ENCODE peak calls at places on chromosome 20, in seven cellular contexts. One of them, this sample, is unnamed.

GRCh38 chr20:57662028-57662312 is 41.7 kb upstream of the ZBP1 start:
- DNase-seq in CD4-positive, alpha-beta memory T cell: no peak
- DNase-seq in body of pancreas: no peak
- DNase-seq in uterus: no peak
- DNase-seq in GM23248: no peak
- DNase-seq in SK-N-SH: no peak
- DNase-seq in PC-3: no peak
- DNase-seq in this sample: no peak

GRCh38 chr20:5065489-5066383 is 54.0 kb downstream of the PCNA start:
- DNase-seq in uterus: peak; percentile 15
- DNase-seq in SK-N-SH: no peak
- DNase-seq in GM23248: peak; percentile 99
- DNase-seq in PC-3: peak; percentile 99
- DNase-seq in body of pancreas: peak; percentile 81
- DNase-seq in CD4-positive, alpha-beta memory T cell: no peak
- DNase-seq in this sample: peak; percentile 64

GRCh38 chr20:38997622-38998021 is 35.5 kb downstream of the DHX35 start:
- DNase-seq in GM23248: no peak
- DNase-seq in PC-3: no peak
- DNase-seq in SK-N-SH: no peak
- DNase-seq in body of pancreas: no peak
- DNase-seq in uterus: no peak
- DNase-seq in CD4-positive, alpha-beta memory T cell: no peak
- DNase-seq in this sample: no peak

GRCh38 chr20:50138120-50138478 is 15.4 kb downstream of the PEDS1 start:
- DNase-seq in SK-N-SH: no peak
- DNase-seq in GM23248: no peak
- DNase-seq in CD4-positive, alpha-beta memory T cell: no peak
- DNase-seq in uterus: no peak
- DNase-seq in PC-3: no peak
- DNase-seq in body of pancreas: no peak
- DNase-seq in this sample: peak; percentile 65

GRCh38 chr20:2696646-2697045 is 4.1 kb downstream of the EBF4 start:
- DNase-seq in CD4-positive, alpha-beta memory T cell: no peak
- DNase-seq in uterus: no peak
- DNase-seq in PC-3: no peak
- DNase-seq in SK-N-SH: no peak
- DNase-seq in GM23248: no peak
- DNase-seq in body of pancreas: peak; percentile 9
- DNase-seq in this sample: peak; percentile 1

GRCh38 chr20:45489083-45489531 is 19.6 kb downstream of the WFDC2 start:
- DNase-seq in SK-N-SH: no peak
- DNase-seq in body of pancreas: no peak
- DNase-seq in CD4-positive, alpha-beta memory T cell: no peak
- DNase-seq in uterus: no peak
- DNase-seq in GM23248: peak; percentile 29
- DNase-seq in PC-3: peak; percentile 96
- DNase-seq in this sample: no peak

GRCh38 chr20:46398963-46399362 is 7.5 kb downstream of the ELMO2 start:
- DNase-seq in CD4-positive, alpha-beta memory T cell: no peak
- DNase-seq in PC-3: no peak
- DNase-seq in body of pancreas: no peak
- DNase-seq in uterus: no peak
- DNase-seq in SK-N-SH: no peak
- DNase-seq in GM23248: no peak
- DNase-seq in this sample: no peak

GRCh38 chr20:2919518-2920245 is 46.4 kb downstream of the PTPRA start:
- DNase-seq in SK-N-SH: no peak
- DNase-seq in CD4-positive, alpha-beta memory T cell: no peak
- DNase-seq in PC-3: peak; percentile 62
- DNase-seq in GM23248: peak; percentile 25
- DNase-seq in uterus: no peak
- DNase-seq in body of pancreas: no peak
- DNase-seq in this sample: no peak

GRCh38 chr20:8082999-8083398 is 49.1 kb upstream of the PLCB1 start:
- DNase-seq in PC-3: no peak
- DNase-seq in uterus: peak; percentile 17
- DNase-seq in CD4-positive, alpha-beta memory T cell: no peak
- DNase-seq in GM23248: peak; percentile 77
- DNase-seq in body of pancreas: no peak
- DNase-seq in SK-N-SH: no peak
- DNase-seq in this sample: no peak

GRCh38 chr20:8057871-8058270 is 38.3 kb upstream of the TMX4 start:
- DNase-seq in uterus: no peak
- DNase-seq in body of pancreas: no peak
- DNase-seq in GM23248: no peak
- DNase-seq in CD4-positive, alpha-beta memory T cell: no peak
- DNase-seq in PC-3: no peak
- DNase-seq in SK-N-SH: no peak
- DNase-seq in this sample: no peak

DNA sequence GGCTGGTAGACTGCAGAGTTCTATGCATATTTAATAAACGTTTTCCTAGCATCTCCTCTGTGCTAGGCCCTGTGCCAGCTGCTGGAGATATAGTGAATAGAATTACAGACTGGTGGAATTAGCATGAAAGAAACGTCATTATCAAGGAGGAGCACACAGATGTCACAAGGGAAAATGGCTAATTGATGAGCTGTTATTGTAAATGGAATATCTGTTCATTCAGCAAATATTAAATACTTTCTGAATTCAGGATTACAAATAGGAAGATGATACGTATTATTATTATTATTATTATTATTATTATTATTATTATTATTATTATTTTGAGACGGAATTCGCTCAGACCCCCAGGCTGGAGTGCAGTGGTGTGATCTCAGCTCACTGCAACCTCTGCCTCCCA is 1.2 kb downstream of the AAR2 start:
- DNase-seq in GM23248: peak; percentile 28
- DNase-seq in PC-3: no peak
- DNase-seq in SK-N-SH: no peak
- DNase-seq in uterus: no peak
- DNase-seq in CD4-positive, alpha-beta memory T cell: no peak
- DNase-seq in body of pancreas: no peak
- DNase-seq in this sample: no peak
- H3K4me3 ChIP-seq in GM23248: peak overlapping the region; percentile 97
- H3K4me3 ChIP-seq in PC-3: peak overlapping the region; percentile 87
- H3K4me3 ChIP-seq in SK-N-SH: peak overlapping the region; percentile 91
- H3K4me3 ChIP-seq in uterus: peak overlapping the region; percentile 81
- H3K4me3 ChIP-seq in CD4-positive, alpha-beta memory T cell: peak overlapping the region; percentile 93
- H3K4me3 ChIP-seq in body of pancreas: peak overlapping the region; percentile 44
- H3K4me3 ChIP-seq in this sample: peak overlapping the region; percentile 80

GRCh38 chr20:54107600-54108393 is 37.4 kb upstream of the BCAS1 start:
- DNase-seq in PC-3: peak; percentile 26
- DNase-seq in SK-N-SH: no peak
- DNase-seq in body of pancreas: peak; percentile 63
- DNase-seq in GM23248: no peak
- DNase-seq in uterus: no peak
- DNase-seq in CD4-positive, alpha-beta memory T cell: no peak
- DNase-seq in this sample: no peak

GRCh38 chr20:54108394-54108643 is 37.9 kb upstream of the BCAS1 start:
- DNase-seq in GM23248: no peak
- DNase-seq in body of pancreas: no peak
- DNase-seq in PC-3: no peak
- DNase-seq in uterus: no peak
- DNase-seq in SK-N-SH: no peak
- DNase-seq in CD4-positive, alpha-beta memory T cell: no peak
- DNase-seq in this sample: no peak

GRCh38 chr20:54107181-54107580 is 36.8 kb upstream of the BCAS1 start:
- DNase-seq in CD4-positive, alpha-beta memory T cell: no peak
- DNase-seq in GM23248: no peak
- DNase-seq in SK-N-SH: no peak
- DNase-seq in body of pancreas: no peak
- DNase-seq in PC-3: no peak
- DNase-seq in uterus: no peak
- DNase-seq in this sample: no peak

GRCh38 chr20:54110041-54110440 is 39.6 kb upstream of the BCAS1 start:
- DNase-seq in CD4-positive, alpha-beta memory T cell: no peak
- DNase-seq in GM23248: peak; percentile 23
- DNase-seq in body of pancreas: no peak
- DNase-seq in SK-N-SH: no peak
- DNase-seq in uterus: no peak
- DNase-seq in PC-3: no peak
- DNase-seq in this sample: no peak

DNA sequence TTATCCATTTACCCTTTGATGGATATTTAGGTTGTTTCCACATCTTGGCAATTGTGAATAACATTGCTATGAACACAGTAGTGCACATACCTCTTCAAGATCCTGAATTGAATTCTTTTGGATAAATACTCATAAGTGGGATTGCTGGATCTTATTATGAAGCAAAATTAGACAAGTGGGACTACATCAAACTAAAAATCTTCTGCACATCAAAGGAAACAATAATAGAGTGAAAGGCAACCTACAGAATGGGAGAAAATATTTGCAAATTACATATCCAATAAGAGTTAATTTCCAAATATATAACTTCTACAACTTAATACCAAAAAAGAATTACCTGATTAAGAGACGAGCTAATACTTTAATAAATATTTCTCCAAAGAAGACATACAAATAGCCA is 38.4 kb upstream of the BCAS1 start:
- DNase-seq in PC-3: no peak
- DNase-seq in uterus: no peak
- DNase-seq in SK-N-SH: no peak
- DNase-seq in CD4-positive, alpha-beta memory T cell: no peak
- DNase-seq in body of pancreas: no peak
- DNase-seq in GM23248: no peak
- DNase-seq in this sample: no peak
- H3K4me1 ChIP-seq in PC-3: no peaks in the 10 kb centered on the region
- H3K4me1 ChIP-seq in uterus: no peaks in the 10 kb centered on the region
- H3K4me1 ChIP-seq in SK-N-SH: no peaks in the 10 kb centered on the region
- H3K4me1 ChIP-seq in CD4-positive, alpha-beta memory T cell: no peaks in the 10 kb centered on the region
- H3K4me1 ChIP-seq in body of pancreas: peaks cover 20% of the 10 kb centered on the region
- H3K4me1 ChIP-seq in GM23248: peaks cover 7% of the 10 kb centered on the region
- H3K4me1 ChIP-seq in this sample: no peaks in the 10 kb centered on the region

DNA sequence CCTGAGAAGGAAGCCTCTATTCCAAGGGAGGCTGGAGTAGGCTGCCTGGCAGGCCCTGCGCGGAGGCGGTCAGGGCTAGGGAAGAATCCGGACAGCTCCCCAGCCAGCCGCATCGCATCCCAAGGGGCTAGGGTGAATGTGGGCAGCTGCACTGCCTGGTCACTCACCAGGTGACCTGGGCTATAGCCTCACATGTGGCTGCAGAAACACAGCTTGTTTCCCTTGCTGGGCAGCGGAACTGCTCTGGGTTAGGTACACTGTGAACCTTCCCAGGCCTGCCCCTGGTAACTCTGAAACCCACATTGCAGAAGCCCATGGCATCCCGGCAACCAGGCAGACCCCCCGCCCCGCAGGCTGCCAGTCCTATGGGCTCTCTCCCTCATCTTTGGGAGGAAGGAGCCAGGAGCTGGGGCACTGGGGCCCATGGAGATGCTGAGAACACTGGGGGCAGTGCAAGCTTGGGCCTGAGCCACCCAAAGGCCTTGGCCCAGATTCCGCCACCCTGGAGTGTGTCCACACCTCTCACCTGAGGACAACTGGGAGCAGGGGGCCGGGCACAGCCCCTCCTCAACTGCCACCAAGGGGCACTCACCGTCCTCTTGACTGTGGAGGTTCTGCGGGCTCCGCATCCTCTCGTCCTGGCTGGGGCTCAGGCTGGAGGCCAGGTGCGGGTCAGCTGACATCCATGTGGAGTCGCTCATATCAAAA is 111.0 kb downstream of the NOL4L start:
- DNase-seq in PC-3: no peak
- DNase-seq in uterus: peak; percentile 52
- DNase-seq in SK-N-SH: peak; percentile 22
- DNase-seq in GM23248: no peak
- DNase-seq in CD4-positive, alpha-beta memory T cell: no peak
- DNase-seq in body of pancreas: peak; percentile 29
- DNase-seq in this sample: peak; percentile 48
- H3K4me3 ChIP-seq in PC-3: no peak overlapping the region
- H3K4me3 ChIP-seq in uterus: peak overlapping the region; percentile 25
- H3K4me3 ChIP-seq in SK-N-SH: peak overlapping the region; percentile 32
- H3K4me3 ChIP-seq in GM23248: peak overlapping the region; percentile 71
- H3K4me3 ChIP-seq in CD4-positive, alpha-beta memory T cell: no peak overlapping the region
- H3K4me3 ChIP-seq in body of pancreas: no peak overlapping the region
- H3K4me3 ChIP-seq in this sample: peak overlapping the region; percentile 6

DNA sequence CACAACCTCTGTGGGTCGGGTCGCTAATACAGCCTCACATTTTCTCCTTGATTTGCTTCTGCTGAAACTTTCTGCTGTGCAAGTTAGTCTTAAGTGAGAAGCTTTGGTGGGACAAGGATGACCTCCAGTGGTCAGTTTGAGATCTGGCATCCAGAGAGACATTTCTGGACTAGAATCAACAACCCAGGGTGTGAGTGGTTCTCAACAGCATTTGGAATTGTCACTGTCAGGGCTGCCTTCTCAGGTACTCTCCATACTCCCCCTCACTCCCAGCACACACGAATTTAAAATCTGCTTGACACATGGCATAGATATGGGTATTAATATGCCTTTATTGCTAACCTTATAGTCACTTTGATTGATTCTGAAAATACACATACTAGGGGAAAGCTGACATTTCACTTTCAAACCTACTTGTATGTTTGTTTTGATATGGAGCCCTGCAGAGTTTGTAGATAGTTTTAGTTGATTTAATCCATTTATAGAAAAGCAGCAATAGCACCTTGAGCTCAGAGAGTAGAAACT is 13.2 kb downstream of the OTOR start:
- DNase-seq in body of pancreas: peak; percentile 57
- DNase-seq in uterus: peak; percentile 27
- DNase-seq in CD4-positive, alpha-beta memory T cell: peak; percentile 52
- DNase-seq in GM23248: peak; percentile 72
- DNase-seq in SK-N-SH: peak; percentile 53
- DNase-seq in PC-3: peak; percentile 86
- DNase-seq in this sample: peak; percentile 57
- H3K4me1 ChIP-seq in body of pancreas: peaks cover 10% of the 10 kb centered on the region
- H3K4me1 ChIP-seq in uterus: no peaks in the 10 kb centered on the region
- H3K4me1 ChIP-seq in CD4-positive, alpha-beta memory T cell: no peaks in the 10 kb centered on the region
- H3K4me1 ChIP-seq in GM23248: peaks cover 6% of the 10 kb centered on the region
- H3K4me1 ChIP-seq in SK-N-SH: peaks cover 5% of the 10 kb centered on the region
- H3K4me1 ChIP-seq in PC-3: peaks cover 36% of the 10 kb centered on the region
- H3K4me1 ChIP-seq in this sample: no peaks in the 10 kb centered on the region

GRCh38 chr20:56628015-56628872 is 862 bp upstream of the TFAP2C start:
- DNase-seq in PC-3: peak; percentile 45
- DNase-seq in CD4-positive, alpha-beta memory T cell: no peak
- DNase-seq in body of pancreas: peak; percentile 25
- DNase-seq in uterus: no peak
- DNase-seq in GM23248: peak; percentile 66
- DNase-seq in SK-N-SH: peak; percentile 32
- DNase-seq in this sample: peak; percentile 15
- H3K4me3 ChIP-seq in PC-3: peak overlapping the region; percentile 84
- H3K4me3 ChIP-seq in CD4-positive, alpha-beta memory T cell: no peak overlapping the region
- H3K4me3 ChIP-seq in body of pancreas: no peak overlapping the region
- H3K4me3 ChIP-seq in uterus: no peak overlapping the region
- H3K4me3 ChIP-seq in GM23248: peak overlapping the region; percentile 96
- H3K4me3 ChIP-seq in SK-N-SH: no peak overlapping the region
- H3K4me3 ChIP-seq in this sample: peak overlapping the region; percentile 12

DNA sequence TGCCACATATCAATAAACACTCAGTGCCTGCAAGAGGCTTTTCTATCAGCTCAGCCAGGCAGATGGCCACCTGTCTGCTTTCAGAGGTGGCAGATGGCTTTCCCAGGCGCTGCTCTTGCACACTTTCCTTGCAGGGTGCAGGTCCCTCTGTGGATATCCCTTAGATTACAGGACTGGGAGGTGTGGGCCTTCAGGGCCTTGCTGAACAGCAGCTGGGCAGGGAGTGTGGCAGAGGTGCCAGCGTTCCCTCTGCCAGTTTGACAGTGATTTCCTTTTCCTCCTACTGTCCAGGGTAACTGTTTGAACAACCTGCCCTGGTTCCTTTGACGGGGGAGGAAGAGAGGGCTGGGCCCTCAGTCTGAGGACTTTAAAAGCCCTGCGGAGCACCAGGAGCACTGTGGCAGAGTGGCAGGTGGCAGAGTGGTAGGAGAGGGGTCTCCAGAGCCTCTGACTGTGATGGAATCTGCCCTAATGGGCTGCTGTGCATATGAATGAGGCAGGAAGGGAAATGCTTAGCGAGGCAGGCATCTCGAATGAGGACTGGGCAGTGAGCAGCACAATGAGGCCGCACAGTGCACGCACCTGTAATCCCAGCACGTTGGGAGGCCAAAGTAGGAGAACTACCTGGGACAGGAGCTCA is 34.2 kb downstream of the ABHD12 start:
- DNase-seq in SK-N-SH: peak; percentile 23
- DNase-seq in CD4-positive, alpha-beta memory T cell: no peak
- DNase-seq in body of pancreas: peak; percentile 45
- DNase-seq in uterus: no peak
- DNase-seq in PC-3: no peak
- DNase-seq in GM23248: no peak
- DNase-seq in this sample: no peak
- H3K4me1 ChIP-seq in SK-N-SH: peaks cover 15% of the 10 kb centered on the region
- H3K4me1 ChIP-seq in CD4-positive, alpha-beta memory T cell: no peaks in the 10 kb centered on the region
- H3K4me1 ChIP-seq in body of pancreas: peaks cover 79% of the 10 kb centered on the region
- H3K4me1 ChIP-seq in uterus: no peaks in the 10 kb centered on the region
- H3K4me1 ChIP-seq in PC-3: peaks cover 27% of the 10 kb centered on the region
- H3K4me1 ChIP-seq in GM23248: peaks cover 4% of the 10 kb centered on the region
- H3K4me1 ChIP-seq in this sample: peaks cover 5% of the 10 kb centered on the region

This sample was measured in testis.